ENCODE peak calls at places on chromosome 10, in five cellular contexts. P is transverse colon, H is endothelial cell, U is RWPE1, N is GM18507. A is an unnamed sample.

GRCh38 chr10:49627031-49627430 is 13.2 kb downstream of the CHAT start:
- DNase-seq in U (peak; percentile 55), N (no peak), H (no peak), P (no peak), A (no peak)

GRCh38 chr10:77409697-77410471 is 227.7 kb downstream of the KCNMA1 start:
- DNase-seq in N (no peak), P (peak; percentile 83), H (no peak), U (no peak), A (no peak)

GRCh38 chr10:129773359-129773990 is 190.6 kb downstream of the EBF3 start:
- DNase-seq in U (no peak), P (no peak), H (no peak), N (no peak), A (no peak)

GRCh38 chr10:47241946-47242900 is 57.8 kb upstream of the GDF10 start:
- DNase-seq in U (no peak), P (peak; percentile 2), H (no peak), N (no peak), A (no peak)

GRCh38 chr10:35165112-35165511 is 38.5 kb downstream of the CREM start:
- DNase-seq in H (no peak), N (no peak), U (no peak), P (no peak), A (no peak)

GRCh38 chr10:117788911-117789310 is 246.4 kb downstream of the EMX2 start:
- DNase-seq in H (no peak), P (no peak), N (no peak), U (no peak), A (no peak)

GRCh38 chr10:43892062-43892765 is 243.5 kb upstream of the ZNF32 start:
- DNase-seq in N (no peak), P (no peak), U (no peak), H (no peak), A (no peak)

GRCh38 chr10:13853854-13854253 is 267.1 kb downstream of the PRPF18 start:
- DNase-seq in U (no peak), P (no peak), H (no peak), N (no peak), A (no peak)

GRCh38 chr10:34613491-34613890 is 201.6 kb downstream of the PARD3 start:
- DNase-seq in N (no peak), P (no peak), U (no peak), H (no peak), A (no peak)

A was measured in GM12878.